ENCODE peak calls at places on chromosomes 3 and 15, in nine cellular contexts. One of them, this sample, is unnamed. For H3K4me1 and H3K9me3, the result is how much of the 10 kb centered on the place peaks cover.

GRCh38 chr3:45826321-45826720 is 15.6 kb downstream of the LZTFL1 start:
- DNase-seq in K562: no peak
- DNase-seq in endothelial cell of umbilical vein: no peak
- DNase-seq in right atrium auricular region: no peak
- DNase-seq in sigmoid colon: no peak
- DNase-seq in heart left ventricle: no peak
- DNase-seq in OCI-LY7: no peak
- DNase-seq in body of pancreas: no peak
- DNase-seq in HCT116: no peak
- DNase-seq in this sample: no peak

GRCh38 chr15:63052128-63052826 is 9.7 kb downstream of the TPM1 start:
- DNase-seq in K562: no peak
- DNase-seq in endothelial cell of umbilical vein: no peak
- DNase-seq in right atrium auricular region: no peak
- DNase-seq in sigmoid colon: no peak
- DNase-seq in heart left ventricle: no peak
- DNase-seq in OCI-LY7: no peak
- DNase-seq in body of pancreas: no peak
- DNase-seq in HCT116: no peak
- DNase-seq in this sample: no peak

GRCh38 chr15:36234743-36235142 is 344.7 kb upstream of the CDIN1 start:
- DNase-seq in K562: no peak
- DNase-seq in endothelial cell of umbilical vein: no peak
- DNase-seq in right atrium auricular region: no peak
- DNase-seq in sigmoid colon: no peak
- DNase-seq in heart left ventricle: no peak
- DNase-seq in OCI-LY7: no peak
- DNase-seq in body of pancreas: no peak
- DNase-seq in HCT116: no peak
- DNase-seq in this sample: no peak

GRCh38 chr15:85793641-85794597 is 806 bp downstream of the KLHL25 start:
- DNase-seq in K562: peak
- DNase-seq in endothelial cell of umbilical vein: peak
- DNase-seq in right atrium auricular region: no peak
- DNase-seq in sigmoid colon: no peak
- DNase-seq in heart left ventricle: peak
- DNase-seq in OCI-LY7: peak
- DNase-seq in body of pancreas: peak
- DNase-seq in HCT116: no peak
- DNase-seq in this sample: peak

GRCh38 chr3:13348671-13349396 is 71.3 kb downstream of the NUP210 start:
- DNase-seq in K562: no peak
- DNase-seq in endothelial cell of umbilical vein: no peak
- DNase-seq in right atrium auricular region: no peak
- DNase-seq in sigmoid colon: no peak
- DNase-seq in heart left ventricle: no peak
- DNase-seq in OCI-LY7: no peak
- DNase-seq in body of pancreas: no peak
- DNase-seq in HCT116: no peak
- DNase-seq in this sample: no peak

GRCh38 chr15:100043732-100044131 is 298.0 kb downstream of the ADAMTS17 start:
- DNase-seq in K562: no peak
- DNase-seq in endothelial cell of umbilical vein: peak
- DNase-seq in right atrium auricular region: no peak
- DNase-seq in sigmoid colon: no peak
- DNase-seq in heart left ventricle: no peak
- DNase-seq in OCI-LY7: no peak
- DNase-seq in body of pancreas: no peak
- DNase-seq in HCT116: no peak
- DNase-seq in this sample: no peak

GRCh38 chr3:48695113-48695753 is 9.5 kb upstream of the NCKIPSD start:
- DNase-seq in K562: no peak
- DNase-seq in endothelial cell of umbilical vein: peak
- DNase-seq in right atrium auricular region: peak
- DNase-seq in sigmoid colon: peak
- DNase-seq in heart left ventricle: peak
- DNase-seq in OCI-LY7: no peak
- DNase-seq in body of pancreas: no peak
- DNase-seq in HCT116: no peak
- DNase-seq in this sample: peak

GRCh38 chr3:62371735-62372591 is 1.4 kb downstream of the FEZF2 start:
- DNase-seq in K562: no peak
- DNase-seq in endothelial cell of umbilical vein: no peak
- DNase-seq in right atrium auricular region: no peak
- DNase-seq in sigmoid colon: no peak
- DNase-seq in heart left ventricle: no peak
- DNase-seq in OCI-LY7: no peak
- DNase-seq in body of pancreas: no peak
- DNase-seq in HCT116: no peak
- DNase-seq in this sample: no peak

GRCh38 chr15:90188914-90189748 is 12.0 kb upstream of the SEMA4B start:
- DNase-seq in K562: peak
- DNase-seq in endothelial cell of umbilical vein: no peak
- DNase-seq in right atrium auricular region: no peak
- DNase-seq in sigmoid colon: no peak
- DNase-seq in heart left ventricle: no peak
- DNase-seq in OCI-LY7: no peak
- DNase-seq in body of pancreas: no peak
- DNase-seq in HCT116: no peak
- DNase-seq in this sample: no peak

GRCh38 chr15:90191795-90192494 is 9.2 kb upstream of the SEMA4B start:
- DNase-seq in K562: peak
- DNase-seq in endothelial cell of umbilical vein: no peak
- DNase-seq in right atrium auricular region: peak
- DNase-seq in sigmoid colon: peak
- DNase-seq in heart left ventricle: peak
- DNase-seq in OCI-LY7: peak
- DNase-seq in body of pancreas: peak
- DNase-seq in HCT116: peak
- DNase-seq in this sample: peak

GRCh38 chr15:90191344-90191687 is 9.8 kb upstream of the SEMA4B start:
- DNase-seq in K562: no peak
- DNase-seq in endothelial cell of umbilical vein: no peak
- DNase-seq in right atrium auricular region: no peak
- DNase-seq in sigmoid colon: no peak
- DNase-seq in heart left ventricle: no peak
- DNase-seq in OCI-LY7: no peak
- DNase-seq in body of pancreas: no peak
- DNase-seq in HCT116: no peak
- DNase-seq in this sample: no peak

GRCh38 chr15:90190606-90191343 is 10.4 kb upstream of the SEMA4B start:
- DNase-seq in K562: peak
- DNase-seq in endothelial cell of umbilical vein: no peak
- DNase-seq in right atrium auricular region: no peak
- DNase-seq in sigmoid colon: no peak
- DNase-seq in heart left ventricle: no peak
- DNase-seq in OCI-LY7: peak
- DNase-seq in body of pancreas: no peak
- DNase-seq in HCT116: no peak
- DNase-seq in this sample: no peak

DNA sequence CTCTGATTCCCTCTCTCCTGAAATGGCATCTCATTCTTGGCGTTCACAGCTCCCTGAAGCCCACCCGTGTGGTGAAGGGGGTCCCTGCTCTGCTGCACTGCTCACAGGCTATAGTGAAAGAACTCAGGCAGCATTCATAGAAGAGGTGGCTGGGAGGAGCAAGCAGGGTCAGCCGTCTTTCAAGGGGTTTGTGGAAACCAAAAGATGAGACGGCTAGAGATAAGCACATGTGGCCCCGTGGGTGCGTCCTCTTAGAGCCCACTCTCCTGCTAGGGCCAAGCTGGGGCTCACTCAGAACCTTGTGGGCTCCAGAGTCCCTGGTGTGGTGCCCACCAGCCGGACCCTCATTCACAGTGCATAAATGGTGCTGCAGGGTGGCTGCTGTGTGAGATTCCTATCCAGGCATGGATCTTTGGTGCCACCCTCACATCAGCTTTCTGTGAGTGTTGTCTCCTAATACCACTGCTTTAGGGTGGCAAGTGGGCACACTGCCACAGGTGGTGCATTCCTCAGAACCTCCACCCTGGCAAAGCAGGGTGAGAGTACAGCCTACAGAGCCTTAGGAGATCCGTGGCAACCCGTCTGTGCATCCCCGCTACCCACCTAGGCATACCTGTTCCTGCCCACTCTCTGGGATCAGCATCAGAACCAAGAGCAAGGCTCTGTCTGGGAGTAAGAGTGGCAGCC is 11.2 kb upstream of the SEMA4B start:
- DNase-seq in K562: peak
- DNase-seq in endothelial cell of umbilical vein: no peak
- DNase-seq in right atrium auricular region: no peak
- DNase-seq in sigmoid colon: no peak
- DNase-seq in heart left ventricle: no peak
- DNase-seq in OCI-LY7: no peak
- DNase-seq in body of pancreas: no peak
- DNase-seq in HCT116: no peak
- DNase-seq in this sample: no peak
- H3K4me3 ChIP-seq in K562: peak
- H3K4me3 ChIP-seq in endothelial cell of umbilical vein: no peak
- H3K4me3 ChIP-seq in right atrium auricular region: no peak
- H3K4me3 ChIP-seq in sigmoid colon: no peak
- H3K4me3 ChIP-seq in heart left ventricle: no peak
- H3K4me3 ChIP-seq in OCI-LY7: no peak
- H3K4me3 ChIP-seq in body of pancreas: no peak
- H3K4me3 ChIP-seq in HCT116: no peak
- H3K4me3 ChIP-seq in this sample: no peak

DNA sequence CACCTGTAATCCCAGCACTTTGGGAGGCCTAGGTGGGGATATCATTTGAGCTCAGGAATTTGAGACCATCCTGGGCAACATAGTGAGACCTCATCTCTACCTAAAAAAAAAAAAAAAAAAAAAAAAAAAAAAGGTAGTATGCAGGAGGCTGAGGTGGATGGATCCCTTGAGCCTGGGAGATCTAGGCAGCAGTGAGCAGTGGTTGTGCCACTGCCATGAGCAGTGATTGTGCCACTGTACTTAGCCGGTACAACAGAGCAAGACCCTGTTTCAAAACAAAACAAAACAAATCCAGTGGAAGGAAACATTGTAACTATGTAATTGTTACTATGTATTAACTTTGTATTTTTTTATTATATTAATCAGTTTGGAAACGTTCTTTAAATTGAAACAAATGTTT is 5.9 kb downstream of the FEM1B start:
- DNase-seq in K562: no peak
- DNase-seq in endothelial cell of umbilical vein: no peak
- DNase-seq in right atrium auricular region: no peak
- DNase-seq in sigmoid colon: no peak
- DNase-seq in heart left ventricle: no peak
- DNase-seq in OCI-LY7: no peak
- DNase-seq in body of pancreas: no peak
- DNase-seq in HCT116: no peak
- DNase-seq in this sample: no peak
- H3K4me1 ChIP-seq in K562: under half
- H3K4me1 ChIP-seq in endothelial cell of umbilical vein: under half
- H3K4me1 ChIP-seq in right atrium auricular region: under half
- H3K4me1 ChIP-seq in sigmoid colon: half or more
- H3K4me1 ChIP-seq in heart left ventricle: half or more
- H3K4me1 ChIP-seq in OCI-LY7: under half
- H3K4me1 ChIP-seq in body of pancreas: under half
- H3K4me1 ChIP-seq in HCT116: under half
- H3K4me1 ChIP-seq in this sample: half or more

GRCh38 chr15:78101423-78102105 is 9.2 kb downstream of the SH2D7 start:
- DNase-seq in K562: no peak
- DNase-seq in endothelial cell of umbilical vein: no peak
- DNase-seq in right atrium auricular region: no peak
- DNase-seq in sigmoid colon: peak
- DNase-seq in heart left ventricle: no peak
- DNase-seq in OCI-LY7: no peak
- DNase-seq in body of pancreas: no peak
- DNase-seq in HCT116: no peak
- DNase-seq in this sample: no peak

GRCh38 chr15:78102211-78102610 is 9.8 kb downstream of the SH2D7 start:
- DNase-seq in K562: no peak
- DNase-seq in endothelial cell of umbilical vein: no peak
- DNase-seq in right atrium auricular region: no peak
- DNase-seq in sigmoid colon: no peak
- DNase-seq in heart left ventricle: no peak
- DNase-seq in OCI-LY7: no peak
- DNase-seq in body of pancreas: no peak
- DNase-seq in HCT116: no peak
- DNase-seq in this sample: no peak

GRCh38 chr15:78102741-78103140 is 10.4 kb downstream of the SH2D7 start:
- DNase-seq in K562: no peak
- DNase-seq in endothelial cell of umbilical vein: no peak
- DNase-seq in right atrium auricular region: no peak
- DNase-seq in sigmoid colon: no peak
- DNase-seq in heart left ventricle: no peak
- DNase-seq in OCI-LY7: no peak
- DNase-seq in body of pancreas: no peak
- DNase-seq in HCT116: no peak
- DNase-seq in this sample: no peak

GRCh38 chr15:78098131-78098755 is 5.9 kb downstream of the SH2D7 start:
- DNase-seq in K562: no peak
- DNase-seq in endothelial cell of umbilical vein: no peak
- DNase-seq in right atrium auricular region: no peak
- DNase-seq in sigmoid colon: peak
- DNase-seq in heart left ventricle: no peak
- DNase-seq in OCI-LY7: no peak
- DNase-seq in body of pancreas: no peak
- DNase-seq in HCT116: no peak
- DNase-seq in this sample: no peak

DNA sequence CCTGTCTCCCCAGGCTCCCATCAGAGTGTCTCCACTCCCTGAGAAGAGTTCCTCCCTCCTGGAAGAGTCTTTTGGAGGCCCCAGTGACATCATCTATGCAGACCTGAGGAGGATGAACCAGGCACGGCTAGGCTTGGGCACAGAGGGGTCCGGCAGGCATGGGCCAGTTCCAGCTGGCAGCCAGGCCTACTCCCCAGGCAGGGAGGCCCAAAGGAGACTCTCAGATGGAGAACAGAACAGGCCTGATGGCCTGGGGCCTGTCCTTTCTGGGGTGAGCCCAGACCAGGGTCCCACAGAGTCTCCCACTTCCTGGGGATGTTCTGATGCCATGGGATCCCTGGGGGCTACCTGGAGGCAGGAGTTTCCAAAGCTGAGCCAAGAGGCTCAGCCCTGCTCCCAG is 8.5 kb downstream of the SH2D7 start:
- DNase-seq in K562: no peak
- DNase-seq in endothelial cell of umbilical vein: no peak
- DNase-seq in right atrium auricular region: no peak
- DNase-seq in sigmoid colon: peak
- DNase-seq in heart left ventricle: no peak
- DNase-seq in OCI-LY7: no peak
- DNase-seq in body of pancreas: no peak
- DNase-seq in HCT116: no peak
- DNase-seq in this sample: no peak
- H3K9me3 ChIP-seq in K562: under half
- H3K9me3 ChIP-seq in endothelial cell of umbilical vein: under half
- H3K9me3 ChIP-seq in right atrium auricular region: under half
- H3K9me3 ChIP-seq in sigmoid colon: under half
- H3K9me3 ChIP-seq in heart left ventricle: under half
- H3K9me3 ChIP-seq in OCI-LY7: under half
- H3K9me3 ChIP-seq in body of pancreas: under half
- H3K9me3 ChIP-seq in HCT116: under half
- H3K9me3 ChIP-seq in this sample: under half

DNA sequence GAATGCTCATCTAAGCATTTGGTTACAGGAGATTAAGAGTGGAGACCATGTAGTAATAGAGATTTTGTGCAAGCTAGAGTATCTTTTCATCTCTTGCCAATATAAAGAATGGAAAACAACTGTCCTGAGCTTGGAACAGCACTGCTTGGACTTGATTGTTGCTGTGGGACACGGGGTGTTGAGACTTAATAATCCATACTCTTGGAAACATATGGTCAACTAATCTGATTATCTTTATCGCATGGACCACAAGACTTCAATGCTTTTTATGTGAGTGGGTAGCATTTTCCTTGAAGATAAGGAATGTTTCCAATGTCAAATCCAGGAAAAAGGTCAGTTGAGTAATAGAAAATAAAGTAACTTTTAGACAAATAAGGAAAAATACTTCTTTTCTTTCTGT is 806.3 kb downstream of the DIPK2A start:
- DNase-seq in K562: no peak
- DNase-seq in endothelial cell of umbilical vein: peak
- DNase-seq in right atrium auricular region: no peak
- DNase-seq in sigmoid colon: no peak
- DNase-seq in heart left ventricle: no peak
- DNase-seq in OCI-LY7: no peak
- DNase-seq in body of pancreas: no peak
- DNase-seq in HCT116: no peak
- DNase-seq in this sample: no peak
- H3K4me3 ChIP-seq in K562: no peak
- H3K4me3 ChIP-seq in endothelial cell of umbilical vein: no peak
- H3K4me3 ChIP-seq in right atrium auricular region: no peak
- H3K4me3 ChIP-seq in sigmoid colon: no peak
- H3K4me3 ChIP-seq in heart left ventricle: no peak
- H3K4me3 ChIP-seq in OCI-LY7: no peak
- H3K4me3 ChIP-seq in body of pancreas: no peak
- H3K4me3 ChIP-seq in HCT116: no peak
- H3K4me3 ChIP-seq in this sample: no peak

This sample was measured in gastrocnemius medialis.